ENCODE peak calls at places on chromosomes 3 and 15, in six cellular contexts. One of them, this sample, is unnamed.
A peak's percentile ranks its signal among the peaks of the same experiment; 100 is the strongest.

GRCh38 chr3:53846134-53846850 is at the start of the genes CHDH and IL17RB:
- DNase-seq in tibial artery: no peak
- DNase-seq in lower leg skin: peak; percentile 86
- DNase-seq in bronchial epithelial cell: no peak
- DNase-seq in upper lobe of left lung: peak; percentile 80
- DNase-seq in heart left ventricle: peak; percentile 33
- DNase-seq in this sample: no peak

GRCh38 chr15:77664428-77664827 is 31.7 kb upstream of the LINGO1 start:
- DNase-seq in tibial artery: no peak
- DNase-seq in lower leg skin: no peak
- DNase-seq in bronchial epithelial cell: no peak
- DNase-seq in upper lobe of left lung: no peak
- DNase-seq in heart left ventricle: no peak
- DNase-seq in this sample: no peak

GRCh38 chr3:108329087-108329486 is 32.7 kb downstream of the HHLA2 start:
- DNase-seq in tibial artery: no peak
- DNase-seq in lower leg skin: no peak
- DNase-seq in bronchial epithelial cell: peak; percentile 43
- DNase-seq in upper lobe of left lung: no peak
- DNase-seq in heart left ventricle: no peak
- DNase-seq in this sample: no peak

GRCh38 chr15:35471024-35471423 is 74.9 kb downstream of the DPH6 start:
- DNase-seq in tibial artery: no peak
- DNase-seq in lower leg skin: no peak
- DNase-seq in bronchial epithelial cell: no peak
- DNase-seq in upper lobe of left lung: no peak
- DNase-seq in heart left ventricle: no peak
- DNase-seq in this sample: no peak

GRCh38 chr3:3110299-3110630 is at the start of gene IL5RA:
- DNase-seq in tibial artery: no peak
- DNase-seq in lower leg skin: no peak
- DNase-seq in bronchial epithelial cell: peak; percentile 31
- DNase-seq in upper lobe of left lung: no peak
- DNase-seq in heart left ventricle: no peak
- DNase-seq in this sample: no peak

GRCh38 chr15:63848881-63849551 is 15.3 kb upstream of the HERC1 start:
- DNase-seq in tibial artery: no peak
- DNase-seq in lower leg skin: no peak
- DNase-seq in bronchial epithelial cell: no peak
- DNase-seq in upper lobe of left lung: no peak
- DNase-seq in heart left ventricle: no peak
- DNase-seq in this sample: no peak

GRCh38 chr15:57647071-57647790 is 55.5 kb downstream of the MYZAP start:
- DNase-seq in tibial artery: no peak
- DNase-seq in lower leg skin: no peak
- DNase-seq in bronchial epithelial cell: no peak
- DNase-seq in upper lobe of left lung: no peak
- DNase-seq in heart left ventricle: no peak
- DNase-seq in this sample: no peak

GRCh38 chr3:5026046-5026362 is 46.8 kb downstream of the BHLHE40 start:
- DNase-seq in tibial artery: no peak
- DNase-seq in lower leg skin: no peak
- DNase-seq in bronchial epithelial cell: no peak
- DNase-seq in upper lobe of left lung: no peak
- DNase-seq in heart left ventricle: no peak
- DNase-seq in this sample: no peak

GRCh38 chr3:147356145-147356908 is 50.0 kb downstream of the ZIC4 start:
- DNase-seq in tibial artery: no peak
- DNase-seq in lower leg skin: no peak
- DNase-seq in bronchial epithelial cell: no peak
- DNase-seq in upper lobe of left lung: no peak
- DNase-seq in heart left ventricle: no peak
- DNase-seq in this sample: no peak

GRCh38 chr3:106261915-106262683 is 393.3 kb upstream of the CBLB start:
- DNase-seq in tibial artery: no peak
- DNase-seq in lower leg skin: no peak
- DNase-seq in bronchial epithelial cell: no peak
- DNase-seq in upper lobe of left lung: no peak
- DNase-seq in heart left ventricle: no peak
- DNase-seq in this sample: no peak

GRCh38 chr3:47425959-47426358 is 45.1 kb downstream of the PTPN23 start:
- DNase-seq in tibial artery: no peak
- DNase-seq in lower leg skin: no peak
- DNase-seq in bronchial epithelial cell: no peak
- DNase-seq in upper lobe of left lung: no peak
- DNase-seq in heart left ventricle: no peak
- DNase-seq in this sample: no peak

GRCh38 chr15:76901965-76902364 is 3.2 kb downstream of the SCAPER start:
- DNase-seq in tibial artery: no peak
- DNase-seq in lower leg skin: no peak
- DNase-seq in bronchial epithelial cell: no peak
- DNase-seq in upper lobe of left lung: no peak
- DNase-seq in heart left ventricle: no peak
- DNase-seq in this sample: no peak

GRCh38 chr15:83206971-83207621 is 527 bp downstream of the HDGFL3 start:
- DNase-seq in tibial artery: peak; percentile 25
- DNase-seq in lower leg skin: peak; percentile 89
- DNase-seq in bronchial epithelial cell: no peak
- DNase-seq in upper lobe of left lung: peak; percentile 28
- DNase-seq in heart left ventricle: peak; percentile 46
- DNase-seq in this sample: no peak

GRCh38 chr15:84033793-84034553 is 201.6 kb upstream of the GOLGA6L4 start:
- DNase-seq in tibial artery: no peak
- DNase-seq in lower leg skin: no peak
- DNase-seq in bronchial epithelial cell: no peak
- DNase-seq in upper lobe of left lung: no peak
- DNase-seq in heart left ventricle: no peak
- DNase-seq in this sample: no peak

GRCh38 chr15:76335129-76335850 is 1.3 kb upstream of the ISL2 start:
- DNase-seq in tibial artery: no peak
- DNase-seq in lower leg skin: peak; percentile 81
- DNase-seq in bronchial epithelial cell: no peak
- DNase-seq in upper lobe of left lung: no peak
- DNase-seq in heart left ventricle: no peak
- DNase-seq in this sample: no peak

GRCh38 chr3:169147246-169148008 is 516.1 kb downstream of the MECOM start:
- DNase-seq in tibial artery: peak; percentile 27
- DNase-seq in lower leg skin: peak; percentile 87
- DNase-seq in bronchial epithelial cell: peak; percentile 69
- DNase-seq in upper lobe of left lung: peak; percentile 44
- DNase-seq in heart left ventricle: peak; percentile 63
- DNase-seq in this sample: no peak

GRCh38 chr15:60605879-60606304 is 127.0 kb upstream of the ICE2 start:
- DNase-seq in tibial artery: no peak
- DNase-seq in lower leg skin: no peak
- DNase-seq in bronchial epithelial cell: no peak
- DNase-seq in upper lobe of left lung: no peak
- DNase-seq in heart left ventricle: peak; percentile 58
- DNase-seq in this sample: no peak

GRCh38 chr15:92733934-92734521 is 78.5 kb upstream of the FAM174B start:
- DNase-seq in tibial artery: no peak
- DNase-seq in lower leg skin: no peak
- DNase-seq in bronchial epithelial cell: no peak
- DNase-seq in upper lobe of left lung: no peak
- DNase-seq in heart left ventricle: no peak
- DNase-seq in this sample: no peak

GRCh38 chr3:185847506-185847905 is 22.7 kb upstream of the IGF2BP2 start:
- DNase-seq in tibial artery: no peak
- DNase-seq in lower leg skin: no peak
- DNase-seq in bronchial epithelial cell: no peak
- DNase-seq in upper lobe of left lung: no peak
- DNase-seq in heart left ventricle: no peak
- DNase-seq in this sample: no peak

GRCh38 chr3:138497851-138498250 is 63.4 kb downstream of the ESYT3 start:
- DNase-seq in tibial artery: no peak
- DNase-seq in lower leg skin: no peak
- DNase-seq in bronchial epithelial cell: no peak
- DNase-seq in upper lobe of left lung: no peak
- DNase-seq in heart left ventricle: no peak
- DNase-seq in this sample: no peak

GRCh38 chr15:31405200-31405929 is 78.7 kb downstream of the KLF13 start:
- DNase-seq in tibial artery: no peak
- DNase-seq in lower leg skin: no peak
- DNase-seq in bronchial epithelial cell: peak; percentile 50
- DNase-seq in upper lobe of left lung: no peak
- DNase-seq in heart left ventricle: no peak
- DNase-seq in this sample: no peak

GRCh38 chr3:15974647-15975046 is 176.9 kb upstream of the ANKRD28 start:
- DNase-seq in tibial artery: no peak
- DNase-seq in lower leg skin: no peak
- DNase-seq in bronchial epithelial cell: no peak
- DNase-seq in upper lobe of left lung: no peak
- DNase-seq in heart left ventricle: no peak
- DNase-seq in this sample: no peak

DNA sequence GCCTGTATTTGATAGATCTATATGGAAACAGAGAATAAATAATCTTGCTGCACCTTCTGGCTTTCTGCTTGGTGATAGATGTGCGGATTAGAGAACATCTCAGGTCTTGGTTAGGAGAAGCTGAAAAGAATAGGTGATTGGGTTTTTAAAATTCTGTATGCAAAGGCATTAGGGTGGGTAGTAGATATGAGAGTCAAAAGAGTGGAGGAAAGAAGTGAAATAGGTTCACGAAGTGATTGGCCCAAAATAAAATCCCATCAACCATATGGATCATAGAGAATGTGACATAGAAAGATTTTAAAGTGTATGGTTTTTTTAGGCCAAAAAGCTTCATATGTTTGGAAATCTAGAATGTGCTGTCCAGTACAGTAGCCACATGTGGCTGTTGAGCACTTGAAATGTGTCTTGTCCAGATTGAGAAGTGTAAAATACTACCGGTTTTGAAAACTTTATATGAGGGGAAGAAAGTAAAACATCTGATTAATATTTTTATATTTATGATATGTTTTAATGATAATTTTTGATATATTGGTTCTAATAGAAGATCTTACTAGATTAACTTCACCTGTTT is 2.8 kb downstream of the MBNL1 start:
- DNase-seq in tibial artery: no peak
- DNase-seq in lower leg skin: no peak
- DNase-seq in bronchial epithelial cell: no peak
- DNase-seq in upper lobe of left lung: no peak
- DNase-seq in heart left ventricle: no peak
- DNase-seq in this sample: no peak
- H3K4me3 ChIP-seq in tibial artery: peak overlapping the region; percentile 80
- H3K4me3 ChIP-seq in lower leg skin: no peak overlapping the region
- H3K4me3 ChIP-seq in bronchial epithelial cell: peak overlapping the region; percentile 57
- H3K4me3 ChIP-seq in upper lobe of left lung: peak overlapping the region; percentile 74
- H3K4me3 ChIP-seq in heart left ventricle: peak overlapping the region; percentile 87
- H3K4me3 ChIP-seq in this sample: peak overlapping the region; percentile 89

DNA sequence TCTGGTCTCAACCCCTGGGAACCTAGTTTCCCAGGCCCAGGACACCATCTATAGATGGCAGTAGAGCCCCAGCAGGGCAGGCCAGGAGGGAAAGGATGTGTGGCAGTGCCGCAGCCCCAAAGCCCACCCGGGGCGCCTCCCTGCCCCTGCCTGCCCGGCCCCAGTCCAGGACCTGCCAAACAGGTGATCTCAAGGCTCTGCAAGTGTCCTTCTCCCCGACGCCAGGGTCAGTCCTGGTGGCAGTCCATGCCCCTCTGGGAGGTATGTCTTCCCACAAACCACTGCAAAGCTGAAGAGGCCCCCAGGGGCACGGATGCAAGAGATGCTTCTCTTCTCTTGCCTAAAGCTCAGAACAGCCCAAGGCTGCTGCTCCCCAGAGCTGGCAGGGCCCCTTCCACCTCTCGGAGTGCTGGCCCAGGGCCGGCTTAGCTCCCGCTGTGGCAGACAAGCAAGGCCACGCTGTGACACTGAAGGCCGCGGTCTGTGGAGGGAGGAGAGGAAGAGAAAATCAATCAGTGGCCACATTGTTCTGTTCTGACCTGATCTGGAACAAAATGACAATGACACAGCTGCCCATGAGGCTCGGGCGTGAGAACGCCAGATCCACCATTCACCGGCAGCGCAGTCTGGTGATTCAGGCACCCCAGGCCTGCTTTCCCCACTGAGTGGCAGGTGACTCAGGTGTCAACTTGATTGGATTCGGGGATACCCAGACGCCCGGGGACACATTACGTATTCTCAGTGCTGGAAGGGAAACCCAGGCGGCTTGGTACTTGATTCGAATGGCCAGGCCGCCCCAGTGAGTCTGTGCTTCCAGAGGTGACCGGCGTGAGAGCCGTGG is 34.0 kb downstream of the KLHL25 start:
- DNase-seq in tibial artery: no peak
- DNase-seq in lower leg skin: no peak
- DNase-seq in bronchial epithelial cell: no peak
- DNase-seq in upper lobe of left lung: no peak
- DNase-seq in heart left ventricle: no peak
- DNase-seq in this sample: no peak
- TF ChIP-seq CTCF in tibial artery: no peak
- TF ChIP-seq CTCF in lower leg skin: no peak
- TF ChIP-seq CTCF in bronchial epithelial cell: no peak
- TF ChIP-seq CTCF in upper lobe of left lung: no peak
- TF ChIP-seq CTCF in heart left ventricle: peak; percentile 18
- TF ChIP-seq CTCF in this sample: no peak

GRCh38 chr3:62238003-62238402 is 135.3 kb downstream of the FEZF2 start:
- DNase-seq in tibial artery: no peak
- DNase-seq in lower leg skin: no peak
- DNase-seq in bronchial epithelial cell: no peak
- DNase-seq in upper lobe of left lung: no peak
- DNase-seq in heart left ventricle: no peak
- DNase-seq in this sample: peak; percentile 8
- H3K4me3 ChIP-seq in tibial artery: no peak overlapping the region
- H3K4me3 ChIP-seq in lower leg skin: no peak overlapping the region
- H3K4me3 ChIP-seq in bronchial epithelial cell: no peak overlapping the region
- H3K4me3 ChIP-seq in upper lobe of left lung: no peak overlapping the region
- H3K4me3 ChIP-seq in heart left ventricle: no peak overlapping the region
- H3K4me3 ChIP-seq in this sample: no peak overlapping the region

GRCh38 chr3:99868438-99868723 is 50.7 kb downstream of the CMSS1 start:
- DNase-seq in tibial artery: peak; percentile 27
- DNase-seq in lower leg skin: no peak
- DNase-seq in bronchial epithelial cell: peak; percentile 41
- DNase-seq in upper lobe of left lung: no peak
- DNase-seq in heart left ventricle: no peak
- DNase-seq in this sample: no peak

GRCh38 chr3:99867594-99868437 is 50.2 kb downstream of the CMSS1 start:
- DNase-seq in tibial artery: no peak
- DNase-seq in lower leg skin: no peak
- DNase-seq in bronchial epithelial cell: no peak
- DNase-seq in upper lobe of left lung: no peak
- DNase-seq in heart left ventricle: no peak
- DNase-seq in this sample: no peak

GRCh38 chr3:99870712-99871111 is 53.0 kb downstream of the CMSS1 start:
- DNase-seq in tibial artery: no peak
- DNase-seq in lower leg skin: no peak
- DNase-seq in bronchial epithelial cell: no peak
- DNase-seq in upper lobe of left lung: no peak
- DNase-seq in heart left ventricle: no peak
- DNase-seq in this sample: no peak

GRCh38 chr3:99871231-99871898 is 53.7 kb downstream of the CMSS1 start:
- DNase-seq in tibial artery: no peak
- DNase-seq in lower leg skin: no peak
- DNase-seq in bronchial epithelial cell: no peak
- DNase-seq in upper lobe of left lung: no peak
- DNase-seq in heart left ventricle: no peak
- DNase-seq in this sample: no peak

DNA sequence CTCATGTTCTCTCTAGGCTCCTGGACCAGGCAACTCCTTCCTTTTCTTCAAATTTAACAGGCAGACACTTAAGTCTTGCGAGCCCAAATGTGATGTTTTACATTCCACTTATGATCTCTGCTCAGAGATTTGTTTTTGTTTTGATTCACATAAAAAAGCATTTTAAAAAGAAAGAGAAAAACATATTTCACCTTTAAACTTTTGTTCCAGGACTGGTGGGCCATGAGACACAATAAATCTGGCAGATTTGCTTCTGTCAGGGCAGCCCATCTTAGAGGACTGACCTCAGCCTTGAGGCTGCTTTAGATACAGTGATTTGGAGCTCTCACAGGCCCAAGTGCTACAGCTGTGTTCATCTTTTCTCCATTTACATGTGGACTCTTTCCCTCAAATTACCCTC is 52.0 kb downstream of the CMSS1 start:
- DNase-seq in tibial artery: no peak
- DNase-seq in lower leg skin: no peak
- DNase-seq in bronchial epithelial cell: no peak
- DNase-seq in upper lobe of left lung: no peak
- DNase-seq in heart left ventricle: no peak
- DNase-seq in this sample: no peak
- TF ChIP-seq CTCF in tibial artery: no peak
- TF ChIP-seq CTCF in lower leg skin: no peak
- TF ChIP-seq CTCF in bronchial epithelial cell: no peak
- TF ChIP-seq CTCF in upper lobe of left lung: no peak
- TF ChIP-seq CTCF in heart left ventricle: no peak
- TF ChIP-seq CTCF in this sample: no peak